ENCODE peak calls at places on chromosomes 1 and 21, in five cellular contexts. P is mesenchymal stem cell, W is IMR-90, S is neuronal stem cell, I is H1. F is an unnamed sample.

GRCh38 chr1:4674676-4675075 is 20.3 kb downstream of the AJAP1 start:
- DNase-seq in W (no peak), S (no peak), P (no peak), I (no peak), F (no peak)

GRCh38 chr1:157992031-157992568 is 1.3 kb upstream of the KIRREL1 start:
- DNase-seq in I (no peak), S (peak), W (peak), P (peak), F (peak)

GRCh38 chr1:230282157-230282556 is 144.0 kb downstream of the PGBD5 start:
- DNase-seq in W (no peak), S (no peak), P (no peak), I (no peak), F (no peak)

GRCh38 chr21:36888466-36888865 is 78.0 kb downstream of the HLCS start:
- DNase-seq in W (no peak), I (no peak), S (no peak), P (no peak), F (no peak)

GRCh38 chr1:81155131-81155530 is 645.6 kb upstream of the ADGRL2 start:
- DNase-seq in I (no peak), W (peak), P (peak), S (no peak), F (no peak)

GRCh38 chr1:230824571-230825060 is 43.7 kb downstream of the C1orf198 start:
- DNase-seq in P (peak), I (no peak), S (no peak), W (peak), F (no peak)

GRCh38 chr1:231684333-231685244 is 58.0 kb downstream of the DISC1 start:
- DNase-seq in S (no peak), I (no peak), W (peak), P (peak), F (no peak)

GRCh38 chr21:38282921-38283320 is 26.1 kb downstream of the KCNJ15 start:
- DNase-seq in S (no peak), W (peak), I (no peak), P (peak), F (no peak)

GRCh38 chr1:19858894-19859293 is 23.3 kb upstream of the OTUD3 start:
- DNase-seq in S (no peak), I (no peak), P (no peak), W (no peak), F (no peak)

GRCh38 chr1:203273869-203274602 is 31.3 kb upstream of the BTG2 start:
- DNase-seq in W (no peak), S (no peak), P (no peak), I (no peak), F (no peak)

GRCh38 chr1:223739366-223740057 is 27.2 kb downstream of the CAPN2 start:
- DNase-seq in I (no peak), W (no peak), P (peak), S (no peak), F (no peak)

GRCh38 chr1:95309031-95309459 is 75.0 kb downstream of the RWDD3 start:
- DNase-seq in P (peak), S (peak), I (no peak), W (peak), F (peak)

GRCh38 chr1:203839081-203839480 is 22.3 kb upstream of the SNRPE start:
- DNase-seq in S (no peak), I (no peak), P (peak), W (peak), F (no peak)

GRCh38 chr1:32138965-32139364 is 31.1 kb downstream of the KPNA6 start:
- DNase-seq in P (peak), S (no peak), W (peak), I (no peak), F (no peak)

GRCh38 chr1:9384751-9385245 is 92.1 kb downstream of the SPSB1 start:
- DNase-seq in S (no peak), W (no peak), P (peak), I (no peak), F (no peak)

GRCh38 chr1:195717651-195718050 is 890.6 kb downstream of the KCNT2 start:
- DNase-seq in P (peak), W (peak), S (no peak), I (no peak), F (no peak)

GRCh38 chr1:215022204-215022603 is 60.3 kb upstream of the KCNK2 start:
- DNase-seq in I (no peak), W (peak), P (no peak), S (no peak), F (no peak)

GRCh38 chr1:212451416-212452322 is 18.9 kb downstream of the NENF start:
- DNase-seq in W (no peak), P (no peak), S (no peak), I (no peak), F (no peak)

GRCh38 chr1:119316870-119317416 is 51.6 kb upstream of the HAO2 start:
- DNase-seq in S (no peak), I (no peak), P (no peak), W (no peak), F (peak)

GRCh38 chr1:119321661-119322419 is 46.7 kb upstream of the HAO2 start:
- DNase-seq in W (no peak), S (no peak), I (no peak), P (no peak), F (no peak)

GRCh38 chr1:119318466-119319309 is 49.9 kb upstream of the HAO2 start:
- DNase-seq in P (no peak), S (no peak), I (no peak), W (no peak), F (no peak)

GRCh38 chr1:119323216-119323982 is 45.2 kb upstream of the HAO2 start:
- DNase-seq in I (no peak), W (no peak), S (no peak), P (no peak), F (no peak)

GRCh38 chr1:119320100-119320499 is 48.5 kb upstream of the HAO2 start:
- DNase-seq in P (no peak), I (no peak), W (no peak), S (no peak), F (no peak)
- H2BK15ac ChIP-seq in P (no peak), I (no peak), W (no peak), S (no peak), F (no peak)

GRCh38 chr1:155166373-155167165 is 6.5 kb downstream of the KRTCAP2 start:
- DNase-seq in S (peak), W (no peak), P (peak), I (no peak), F (peak)
- H3K18ac ChIP-seq in S (peak), W (no peak), P (no peak), I (peak), F (no peak)

GRCh38 chr1:107142370-107142668 is 1.5 kb downstream of the NTNG1 start:
- DNase-seq in W (no peak), I (no peak), S (no peak), P (no peak), F (no peak)

GRCh38 chr1:107139833-107140702 is 771 bp upstream of the NTNG1 start:
- DNase-seq in I (peak), P (peak), W (peak), S (peak), F (peak)

GRCh38 chr1:107141491-107142369 is 891 bp downstream of the NTNG1 start:
- DNase-seq in S (peak), W (peak), I (no peak), P (peak), F (peak)

GRCh38 chr1:107138767-107139445 is 1.9 kb upstream of the NTNG1 start:
- DNase-seq in I (no peak), P (no peak), S (no peak), W (peak), F (no peak)

DNA sequence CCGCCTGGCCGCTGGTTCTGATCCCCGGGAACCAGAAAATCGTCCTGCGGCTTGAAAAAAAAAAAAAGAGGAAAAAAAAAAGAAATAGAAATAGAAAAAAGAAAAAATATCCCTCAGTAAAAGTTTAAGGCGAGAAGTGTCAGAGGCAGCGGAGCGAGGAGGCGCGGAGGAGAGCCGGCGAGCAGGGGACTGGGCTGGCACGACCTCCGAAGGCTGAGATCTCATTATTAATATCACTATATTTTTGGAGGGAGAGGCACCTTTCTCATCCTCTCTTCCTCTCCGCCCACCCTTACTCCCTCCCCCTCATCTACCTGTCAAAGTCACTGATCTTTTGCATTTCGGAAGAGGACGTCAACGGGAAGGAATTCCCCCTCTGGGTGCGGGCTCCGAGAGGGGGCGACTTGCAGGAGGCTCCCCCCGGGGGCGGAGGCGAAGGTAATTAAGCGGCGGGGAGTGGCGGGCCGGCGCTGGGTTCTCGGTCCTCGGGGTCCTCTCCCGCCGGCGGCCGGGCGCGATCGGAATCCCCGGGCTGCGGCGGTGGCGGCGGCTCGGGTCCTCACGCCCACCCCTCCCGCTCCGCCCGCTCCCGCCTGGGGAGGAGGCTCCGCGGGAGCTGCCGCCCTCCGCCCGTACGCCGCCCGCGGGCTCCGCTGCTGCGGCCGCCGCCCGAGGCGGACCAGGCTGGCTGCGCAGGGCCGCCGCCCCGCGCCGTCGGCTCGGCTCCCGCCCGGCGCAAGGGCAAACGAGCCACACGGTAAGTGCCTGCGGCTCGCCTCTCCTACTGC is at the start of gene NTNG1:
- DNase-seq in I (no peak), S (peak), W (no peak), P (no peak), F (peak)
- H2BK15ac ChIP-seq in I (no peak), S (no peak), W (no peak), P (no peak), F (no peak)

GRCh38 chr21:31521515-31521914 is 138.0 kb upstream of the SOD1 start:
- DNase-seq in I (no peak), S (no peak), P (no peak), W (no peak), F (no peak)

GRCh38 chr21:31530364-31530763 is 129.1 kb upstream of the SOD1 start:
- DNase-seq in I (no peak), W (no peak), S (no peak), P (no peak), F (no peak)

GRCh38 chr21:31524140-31524539 is 135.4 kb upstream of the SOD1 start:
- DNase-seq in P (no peak), I (no peak), W (no peak), S (no peak), F (peak)

GRCh38 chr21:31529406-31529805 is 130.1 kb upstream of the SOD1 start:
- DNase-seq in S (no peak), P (no peak), W (no peak), I (no peak), F (no peak)

GRCh38 chr21:31526040-31526439 is 133.5 kb upstream of the SOD1 start:
- DNase-seq in I (no peak), S (no peak), P (no peak), W (no peak), F (peak)
- H3K18ac ChIP-seq in I (no peak), S (peak), P (no peak), W (no peak), F (no peak)

GRCh38 chr1:75630998-75631397 is 20.1 kb upstream of the SLC44A5 start:
- DNase-seq in P (no peak), S (no peak), W (no peak), I (no peak), F (no peak)
- H2BK15ac ChIP-seq in P (no peak), S (no peak), W (no peak), I (peak), F (no peak)

GRCh38 chr1:112985123-112985522 is 29.1 kb upstream of the SLC16A1 start:
- DNase-seq in S (no peak), W (no peak), P (no peak), I (no peak), F (no peak)

GRCh38 chr1:112983540-112984131 is 27.6 kb upstream of the SLC16A1 start:
- DNase-seq in P (no peak), I (no peak), W (no peak), S (no peak), F (no peak)

GRCh38 chr1:112982328-112982727 is 26.3 kb upstream of the SLC16A1 start:
- DNase-seq in S (no peak), W (no peak), I (no peak), P (no peak), F (no peak)

GRCh38 chr1:112982853-112983539 is 27.0 kb upstream of the SLC16A1 start:
- DNase-seq in W (no peak), P (no peak), I (no peak), S (no peak), F (no peak)

DNA sequence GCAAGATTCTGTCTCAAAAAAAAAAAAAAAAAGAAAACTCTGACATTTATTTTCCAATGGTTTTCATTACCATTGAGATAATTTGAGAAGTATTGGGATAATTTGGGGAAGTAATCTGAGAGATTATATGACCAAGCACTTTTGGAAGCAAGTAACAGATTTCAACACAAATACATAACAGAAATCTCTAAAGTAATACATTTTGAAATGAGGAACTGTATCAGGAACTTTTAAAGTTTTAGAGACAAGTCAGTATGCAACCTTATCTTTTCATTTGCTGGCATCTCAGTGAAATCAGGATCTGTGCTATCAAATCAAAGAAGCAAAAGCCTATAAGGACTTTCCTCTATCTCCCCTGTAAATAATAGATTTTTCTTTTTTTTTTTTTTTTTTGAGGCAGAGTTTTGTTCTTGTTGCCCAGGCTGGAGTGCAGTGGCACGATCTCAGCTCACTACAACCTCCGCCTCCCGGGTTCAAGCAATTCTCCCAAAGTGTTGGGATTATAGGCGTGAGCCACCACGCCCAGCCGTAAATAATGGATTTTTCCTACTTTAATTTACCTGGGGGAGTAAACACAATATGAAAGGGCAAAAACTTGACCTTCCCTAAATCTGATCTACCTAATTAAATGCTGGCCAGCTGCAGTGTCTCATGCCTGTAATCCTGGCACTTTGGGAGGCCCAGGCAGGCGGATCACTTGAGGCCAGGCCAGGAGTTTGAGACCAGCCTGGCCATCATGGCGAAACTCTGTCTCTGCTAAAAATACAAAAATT is 25.7 kb upstream of the SLC16A1 start:
- DNase-seq in I (no peak), S (no peak), W (no peak), P (no peak), F (no peak)
- H3K18ac ChIP-seq in I (no peak), S (no peak), W (no peak), P (no peak), F (no peak)

DNA sequence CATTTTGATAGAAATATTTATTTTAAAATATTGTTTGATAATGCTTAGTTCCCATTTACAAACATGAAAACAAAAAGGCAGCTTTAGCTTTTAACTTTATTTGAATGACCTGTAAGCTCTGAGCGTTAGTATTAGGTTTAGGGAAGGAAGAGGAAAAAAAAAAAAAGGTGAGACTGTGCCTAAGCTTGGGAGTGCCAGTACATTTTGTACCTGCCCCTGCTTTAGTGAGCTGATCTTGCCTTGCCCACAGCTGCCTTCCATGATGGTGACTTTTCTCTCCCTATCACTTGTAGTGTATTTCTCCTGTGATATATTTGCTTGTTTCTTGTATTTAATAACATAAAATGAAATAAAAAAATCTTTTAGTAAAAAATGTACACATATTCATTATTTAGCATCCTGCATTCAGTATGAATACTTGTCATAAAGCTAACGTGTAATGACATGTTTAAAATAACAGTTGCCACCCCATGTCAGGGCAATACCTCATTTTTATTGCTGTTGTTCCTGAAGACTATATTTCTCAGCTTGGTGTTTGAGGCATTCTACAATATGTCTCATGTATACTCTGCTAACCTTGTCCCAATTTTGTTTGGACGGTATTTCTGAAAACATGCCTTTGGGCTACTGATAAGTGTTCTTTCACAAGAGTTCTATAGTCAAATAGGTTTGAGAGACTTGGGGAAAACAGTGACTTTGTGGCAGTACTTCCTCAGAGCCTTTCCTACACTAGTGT is 76.3 kb downstream of the NEK7 start:
- DNase-seq in W (no peak), S (no peak), I (no peak), P (no peak), F (no peak)
- H2BK15ac ChIP-seq in W (no peak), S (no peak), I (no peak), P (no peak), F (no peak)

GRCh38 chr1:27351541-27352107 is 9.8 kb downstream of the SYTL1 start:
- DNase-seq in P (no peak), S (no peak), W (no peak), I (no peak), F (no peak)
- H3K18ac ChIP-seq in P (no peak), S (peak), W (no peak), I (peak), F (no peak)